ENCODE peak calls at places on chromosomes 4 and X, in seven cellular contexts. U, T, V, C, W, K and R are unnamed samples.

GRCh38 chrX:105328773-105329172 is 108.3 kb upstream of the TEX13A start:
- DNase-seq in U (no peak), T (no peak), V (no peak), C (no peak), W (no peak), K (no peak), R (no peak)

GRCh38 chr4:13829457-13829856 is 201.9 kb upstream of the BOD1L1 start:
- DNase-seq in U (no peak), T (no peak), V (no peak), C (no peak), W (no peak), K (no peak), R (no peak)

GRCh38 chrX:38861489-38861888 is 60.2 kb downstream of the MID1IP1 start:
- DNase-seq in U (no peak), T (no peak), V (no peak), C (no peak), W (no peak), K (no peak), R (no peak)

GRCh38 chr4:147453561-147454141 is 27.2 kb upstream of the EDNRA start:
- DNase-seq in U (no peak), T (no peak), V (no peak), C (no peak), W (no peak), K (no peak), R (no peak)

GRCh38 chr4:3300198-3300671 is 7.4 kb downstream of the RGS12 start:
- DNase-seq in U (no peak), T (no peak), V (no peak), C (no peak), W (no peak), K (no peak), R (no peak)

GRCh38 chrX:40538391-40538790 is 42.4 kb upstream of the ATP6AP2 start:
- DNase-seq in U (no peak), T (no peak), V (no peak), C (no peak), W (no peak), K (no peak), R (no peak)

GRCh38 chr4:40192286-40193017 is 4.4 kb upstream of the RHOH start:
- DNase-seq in U (no peak), T (no peak), V (no peak), C (no peak), W (no peak), K (no peak), R (no peak)

GRCh38 chr4:108193891-108194672 is 25.4 kb upstream of the LEF1 start:
- DNase-seq in U (no peak), T (no peak), V (peak), C (peak), W (no peak), K (no peak), R (no peak)

GRCh38 chrX:101395789-101396188 is 5.0 kb downstream of the RPL36A start:
- DNase-seq in U (no peak), T (no peak), V (no peak), C (no peak), W (no peak), K (no peak), R (no peak)

GRCh38 chr4:4871267-4872147 is 12.0 kb downstream of the MSX1 start:
- DNase-seq in U (no peak), T (no peak), V (no peak), C (no peak), W (no peak), K (no peak), R (no peak)

GRCh38 chr4:14863420-14864364 is 138.6 kb upstream of the CPEB2 start:
- DNase-seq in U (no peak), T (no peak), V (no peak), C (no peak), W (no peak), K (no peak), R (no peak)

GRCh38 chrX:20197641-20198210 is 56.1 kb upstream of the EIF1AX start:
- DNase-seq in U (no peak), T (peak), V (no peak), C (no peak), W (no peak), K (no peak), R (no peak)

GRCh38 chrX:40418413-40419195 is 162.2 kb upstream of the ATP6AP2 start:
- DNase-seq in U (no peak), T (no peak), V (no peak), C (no peak), W (no peak), K (no peak), R (no peak)

GRCh38 chr4:125070869-125071268 is 243.9 kb upstream of the FAT4 start:
- DNase-seq in U (no peak), T (no peak), V (no peak), C (no peak), W (no peak), K (no peak), R (no peak)

GRCh38 chr4:151801547-151802516 is 41.0 kb upstream of the GATB start:
- DNase-seq in U (peak), T (no peak), V (no peak), C (peak), W (no peak), K (peak), R (no peak)